ENCODE peak calls at places on chromosomes 12 and 14, in nine cellular contexts. V is astrocyte of the spinal cord; P is A673; Y is lower leg skin; K is CD8-positive, alpha-beta memory T cell; D is esophagus squamous epithelium; E is fibroblast of pulmonary artery; I is lower lobe of right lung; C is Peyer's patch. L is an unnamed sample.

GRCh38 chr12:1830981-1831930 is 10.9 kb downstream of the LRTM2 start:
- DNase-seq in E (peak), K (no peak), Y (no peak), I (peak), V (peak), P (no peak), C (no peak), D (no peak), L (no peak)

GRCh38 chr12:51855586-51856428 is 7.3 kb upstream of the FIGNL2 start:
- DNase-seq in C (no peak), E (peak), D (no peak), K (no peak), P (no peak), I (no peak), Y (no peak), V (peak), L (no peak)

GRCh38 chr12:123118397-123118945 is 32.4 kb downstream of the PITPNM2 start:
- DNase-seq in Y (no peak), E (no peak), C (no peak), D (no peak), P (no peak), V (no peak), K (no peak), I (no peak), L (no peak)

GRCh38 chr14:90986510-90986909 is 73.9 kb downstream of the RPS6KA5 start:
- DNase-seq in P (no peak), D (no peak), Y (no peak), I (no peak), C (no peak), V (no peak), K (no peak), E (no peak), L (no peak)

GRCh38 chr12:124177951-124178316 is 117.0 kb upstream of the RFLNA start:
- DNase-seq in D (no peak), Y (no peak), E (no peak), C (no peak), I (no peak), V (no peak), K (no peak), P (no peak), L (no peak)

GRCh38 chr12:14284189-14284722 is 81.2 kb upstream of the ATF7IP start:
- DNase-seq in Y (no peak), I (no peak), K (no peak), C (no peak), P (no peak), V (no peak), D (no peak), E (peak), L (no peak)

GRCh38 chr14:68749487-68750475 is 43.1 kb downstream of the ZFP36L1 start:
- DNase-seq in K (no peak), C (no peak), D (no peak), I (no peak), E (peak), V (no peak), Y (no peak), P (peak), L (no peak)

GRCh38 chr12:29041621-29042020 is 107.5 kb upstream of the FAR2 start:
- DNase-seq in C (no peak), Y (no peak), E (peak), K (no peak), D (no peak), P (no peak), V (peak), I (no peak), L (no peak)

GRCh38 chr12:122003646-122004611 is 17.8 kb upstream of the BCL7A start:
- DNase-seq in P (no peak), E (peak), K (peak), D (no peak), V (no peak), C (peak), Y (no peak), I (peak), L (peak)

GRCh38 chr12:8780389-8780788 is 42.0 kb upstream of the A2ML1 start:
- DNase-seq in D (no peak), V (peak), Y (no peak), C (no peak), P (peak), E (peak), K (no peak), I (no peak), L (peak)

GRCh38 chr12:119940881-119941280 is 48.2 kb upstream of the BICDL1 start:
- DNase-seq in V (peak), D (no peak), C (no peak), Y (no peak), E (peak), P (peak), K (no peak), I (no peak), L (no peak)

GRCh38 chr14:44505588-44505987 is 1.5 kb downstream of the FSCB start:
- DNase-seq in K (no peak), V (no peak), Y (no peak), P (peak), E (no peak), D (no peak), C (no peak), I (no peak), L (peak)

GRCh38 chr12:1319215-1319614 is 275.2 kb downstream of the FBXL14 start:
- DNase-seq in K (no peak), C (no peak), Y (no peak), I (no peak), E (peak), D (no peak), V (no peak), P (no peak), L (no peak)

GRCh38 chr12:116528498-116528897 is 30.7 kb upstream of the MAP1LC3B2 start:
- DNase-seq in C (no peak), I (no peak), E (no peak), P (no peak), D (no peak), V (no peak), K (no peak), Y (no peak), L (no peak)

GRCh38 chr12:8936735-8937134 is 12.7 kb downstream of the M6PR start:
- DNase-seq in Y (no peak), I (no peak), P (no peak), V (no peak), E (no peak), C (no peak), D (no peak), K (no peak), L (no peak)

GRCh38 chr14:92847220-92848148 is 53.4 kb downstream of the GOLGA5 start:
- DNase-seq in Y (no peak), K (no peak), E (no peak), D (no peak), I (no peak), V (no peak), C (no peak), P (no peak), L (peak)

GRCh38 chr12:851343-851742 is 98.2 kb downstream of the RAD52 start:
- DNase-seq in V (peak), P (no peak), C (no peak), E (peak), D (no peak), Y (no peak), I (no peak), K (no peak), L (no peak)

GRCh38 chr12:52615912-52616311 is 2.4 kb downstream of the KRT73 start:
- DNase-seq in D (no peak), P (no peak), C (no peak), E (no peak), K (no peak), Y (no peak), V (no peak), I (no peak), L (no peak)

GRCh38 chr12:108613548-108613947 is 15.7 kb upstream of the TMEM119 start:
- DNase-seq in V (no peak), C (no peak), Y (no peak), I (no peak), P (no peak), K (no peak), E (no peak), D (no peak), L (no peak)

GRCh38 chr12:109191621-109192250 is 75.3 kb downstream of the ACACB start:
- DNase-seq in V (no peak), E (no peak), C (no peak), P (no peak), D (no peak), K (no peak), I (no peak), Y (peak), L (no peak)

GRCh38 chr14:22807432-22808087 is 7.7 kb downstream of the SLC7A7 start:
- DNase-seq in Y (no peak), P (no peak), I (no peak), K (no peak), C (peak), V (no peak), E (no peak), D (no peak), L (no peak)

GRCh38 chr12:51534216-51534615 is 56.8 kb upstream of the SCN8A start:
- DNase-seq in K (no peak), P (no peak), C (no peak), Y (peak), E (no peak), I (no peak), V (no peak), D (no peak), L (no peak)

GRCh38 chr14:59275668-59276067 is 87.2 kb downstream of the DAAM1 start:
- DNase-seq in D (no peak), P (peak), C (no peak), Y (no peak), V (peak), I (no peak), E (peak), K (no peak), L (no peak)

GRCh38 chr14:23537351-23538048 is 14.1 kb downstream of the ZFHX2 start:
- DNase-seq in I (no peak), V (no peak), E (no peak), Y (no peak), C (no peak), P (no peak), K (no peak), D (no peak), L (no peak)

GRCh38 chr12:50353404-50353803 is 43.0 kb downstream of the FAM186A start:
- DNase-seq in I (no peak), C (no peak), P (no peak), E (no peak), V (no peak), D (no peak), K (no peak), Y (no peak), L (no peak)

GRCh38 chr14:29310210-29310609 is 543.6 kb downstream of the FOXG1 start:
- DNase-seq in V (no peak), E (no peak), Y (no peak), I (no peak), P (no peak), C (no peak), D (no peak), K (no peak), L (no peak)

GRCh38 chr12:14714437-14714836 is 18.0 kb upstream of the GUCY2C start:
- DNase-seq in P (no peak), E (no peak), K (no peak), I (no peak), D (no peak), Y (no peak), C (no peak), V (no peak), L (no peak)

GRCh38 chr14:47365248-47365647 is 310.2 kb downstream of the MDGA2 start:
- DNase-seq in I (no peak), K (no peak), V (no peak), C (no peak), P (no peak), E (no peak), Y (no peak), D (no peak), L (no peak)

GRCh38 chr12:24057920-24058476 is 108.5 kb upstream of the SOX5 start:
- DNase-seq in Y (no peak), K (no peak), C (no peak), V (no peak), P (no peak), I (no peak), D (no peak), E (no peak), L (no peak)

GRCh38 chr14:20934148-20934762 is 21.0 kb upstream of the RNASE2 start:
- DNase-seq in Y (no peak), P (peak), D (no peak), E (peak), I (peak), C (peak), V (no peak), K (peak), L (no peak)

GRCh38 chr12:9378430-9378835 is 170.2 kb upstream of the PZP start:
- DNase-seq in D (no peak), P (peak), K (no peak), I (no peak), C (no peak), E (no peak), Y (no peak), V (no peak), L (no peak)

GRCh38 chr12:42483534-42483857 is 106.0 kb downstream of the PRICKLE1 start:
- DNase-seq in Y (peak), E (no peak), P (peak), K (peak), C (peak), V (no peak), D (no peak), I (no peak), L (no peak)

GRCh38 chr12:122646568-122647220 is 56.5 kb downstream of the HCAR2 start:
- DNase-seq in C (no peak), E (peak), Y (no peak), I (no peak), D (no peak), K (peak), P (no peak), V (peak), L (no peak)

GRCh38 chr12:42498549-42499247 is 90.8 kb downstream of the PRICKLE1 start:
- DNase-seq in V (no peak), C (no peak), E (peak), K (no peak), P (no peak), Y (no peak), D (no peak), I (no peak), L (no peak)

GRCh38 chr12:111434680-111435338 is 29.1 kb downstream of the SH2B3 start:
- DNase-seq in P (peak), I (no peak), D (no peak), C (peak), E (peak), V (peak), Y (peak), K (peak), L (peak)
- H3K4me3 ChIP-seq in P (no peak), I (no peak), D (peak), C (peak), E (peak), V (no peak), Y (no peak), K (peak), L (no peak)

DNA sequence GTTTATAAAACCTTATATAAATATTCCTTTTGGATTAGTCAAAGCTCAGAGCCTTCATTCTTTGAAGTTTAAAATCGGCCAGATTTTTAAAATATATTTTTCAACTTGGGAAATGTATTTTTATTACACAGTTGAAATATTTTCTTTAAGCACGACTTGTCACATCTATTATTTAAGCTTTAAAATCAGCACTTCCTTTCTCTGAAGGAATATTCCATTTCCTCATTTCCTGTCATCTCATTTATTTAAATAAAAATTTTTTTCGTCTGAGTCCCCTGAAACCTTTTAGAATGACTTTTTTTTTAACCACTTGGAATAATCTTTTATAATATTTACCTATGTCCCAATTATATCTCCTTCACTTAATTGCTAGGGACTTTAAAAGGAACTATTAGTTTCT is 107.5 kb upstream of the PDE3A start:
- DNase-seq in P (peak), V (no peak), K (no peak), D (no peak), Y (no peak), C (no peak), I (no peak), E (no peak), L (no peak)
- H3K4me3 ChIP-seq in P (no peak), V (no peak), K (no peak), D (no peak), Y (no peak), C (no peak), I (no peak), E (no peak), L (no peak)

DNA sequence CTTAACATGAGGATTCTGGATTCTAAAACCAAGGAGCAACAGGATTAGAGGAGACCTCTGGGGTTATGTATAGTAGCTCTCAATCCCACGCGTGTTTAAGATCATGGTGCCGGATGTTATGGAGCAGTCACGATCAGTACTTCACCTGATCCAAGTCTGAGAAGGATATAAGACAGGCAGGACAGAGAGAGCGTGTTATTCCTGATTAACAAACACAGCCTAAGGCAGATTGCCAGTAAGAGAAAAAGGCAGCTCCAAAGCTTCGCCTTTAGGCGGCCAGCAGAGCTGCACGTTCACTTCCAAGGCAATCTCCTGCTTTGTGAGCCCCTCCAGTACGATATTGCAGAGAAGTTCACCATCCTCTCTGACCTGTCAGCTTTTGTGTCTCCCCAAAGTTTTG is 5.5 kb downstream of the SETD3 start:
- DNase-seq in E (peak), C (no peak), P (peak), V (peak), Y (no peak), K (no peak), D (no peak), I (no peak), L (no peak)
- H3K4me3 ChIP-seq in E (no peak), C (no peak), P (no peak), V (no peak), Y (no peak), K (no peak), D (no peak), I (no peak), L (no peak)

GRCh38 chr12:104546575-104546974 is 89.8 kb downstream of the CHST11 start:
- DNase-seq in Y (no peak), C (no peak), V (no peak), E (no peak), K (no peak), I (peak), D (no peak), P (no peak), L (no peak)
- H3K4me3 ChIP-seq in Y (no peak), C (no peak), V (no peak), E (no peak), K (no peak), I (no peak), D (no peak), P (no peak), L (no peak)

GRCh38 chr12:94845110-94845509 is 158.4 kb downstream of the NDUFA12 start:
- DNase-seq in D (no peak), V (no peak), I (no peak), Y (no peak), K (no peak), P (no peak), C (no peak), E (no peak), L (no peak)

GRCh38 chr12:94851396-94852025 is 152.0 kb downstream of the NDUFA12 start:
- DNase-seq in E (no peak), P (no peak), C (no peak), Y (no peak), I (no peak), D (no peak), V (no peak), K (no peak), L (no peak)

GRCh38 chr12:94849411-94849976 is 154.0 kb downstream of the NDUFA12 start:
- DNase-seq in K (no peak), C (no peak), Y (no peak), V (no peak), P (no peak), D (no peak), I (no peak), E (no peak), L (no peak)

GRCh38 chr12:94844452-94844851 is 159.0 kb downstream of the NDUFA12 start:
- DNase-seq in P (no peak), C (no peak), K (no peak), E (no peak), I (no peak), D (no peak), Y (no peak), V (no peak), L (no peak)

DNA sequence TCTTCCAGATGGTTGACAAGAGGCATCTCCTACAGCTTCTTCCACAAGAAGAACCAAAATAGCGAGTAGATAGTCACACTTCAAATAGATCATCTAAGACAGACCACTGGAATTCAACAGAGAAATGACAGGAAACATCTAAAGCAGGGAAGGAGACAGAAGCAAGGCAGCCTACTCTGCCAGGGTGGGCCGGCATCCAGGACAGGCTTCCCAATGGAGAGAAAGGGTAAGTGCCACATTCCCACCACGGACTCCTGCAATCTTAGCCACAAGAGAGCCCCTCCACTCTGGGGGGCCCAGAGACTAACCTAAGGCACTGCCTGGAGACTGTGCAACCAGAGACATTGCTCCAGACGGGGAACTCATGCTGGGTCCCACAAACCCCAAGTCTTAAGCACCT is 154.5 kb downstream of the NDUFA12 start:
- DNase-seq in K (no peak), E (no peak), C (no peak), V (no peak), D (no peak), Y (no peak), P (no peak), I (no peak), L (no peak)
- H3K4me3 ChIP-seq in K (no peak), E (no peak), C (no peak), V (no peak), D (no peak), Y (no peak), P (no peak), I (no peak), L (no peak)

DNA sequence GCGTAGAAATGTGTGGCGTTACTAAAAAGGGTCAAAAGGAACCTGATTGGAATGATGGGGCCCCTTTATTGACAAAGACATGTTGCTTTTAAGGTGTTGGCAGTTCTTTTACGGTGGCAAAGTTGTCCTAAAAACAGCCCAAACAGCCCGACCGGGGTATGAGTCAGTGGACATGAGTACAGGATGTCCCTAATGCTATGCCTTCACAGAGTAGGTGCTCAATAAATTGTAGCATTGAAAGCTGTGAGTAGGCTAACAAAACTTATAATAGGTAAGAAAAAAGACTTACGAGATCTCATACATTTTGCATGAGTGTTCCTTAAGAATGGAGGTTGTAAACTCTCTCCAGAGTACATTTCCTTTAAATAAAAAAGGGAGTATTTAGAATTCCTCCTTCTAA is 2.6 kb downstream of the ELK3 start:
- DNase-seq in P (no peak), E (no peak), V (peak), K (no peak), Y (no peak), D (no peak), I (no peak), C (no peak), L (no peak)
- H3K4me3 ChIP-seq in P (peak), E (peak), V (peak), K (peak), Y (no peak), D (peak), I (peak), C (no peak), L (no peak)

L was measured in Jurkat, Clone E6-1.